ENCODE peak calls at places on chromosome X, in seven cellular contexts. P is kidney glomerular epithelial cell, I is RWPE1, N is LoVo, J is ELR, O is HepG2, V is activated T-cell treated with anti-CD3 and anti-CD28 coated beads for 24 hours. Z is an unnamed sample.

GRCh38 chrX:136752796-136753195 is 27.9 kb downstream of the ARHGEF6 start:
- DNase-seq in P (peak), V (no peak), J (no peak), O (no peak), N (no peak), I (no peak), Z (no peak)

GRCh38 chrX:47191806-47192401 is 1.7 kb upstream of the UBA1 start:
- DNase-seq in I (no peak), N (no peak), P (no peak), V (no peak), J (no peak), O (no peak), Z (no peak)

GRCh38 chrX:142663330-142664095 is 362.2 kb upstream of the SPANXN4 start:
- DNase-seq in P (no peak), V (no peak), I (no peak), N (no peak), O (no peak), J (no peak), Z (no peak)

GRCh38 chrX:130296743-130297142 is 28.0 kb upstream of the ZNF280C start:
- DNase-seq in V (no peak), O (no peak), N (no peak), P (no peak), I (peak), J (peak), Z (no peak)

GRCh38 chrX:41473936-41474725 is 27.0 kb downstream of the NYX start:
- DNase-seq in I (no peak), O (no peak), P (no peak), J (no peak), N (no peak), V (no peak), Z (no peak)

GRCh38 chrX:5829469-5829868 is 399.2 kb downstream of the NLGN4X start:
- DNase-seq in P (no peak), V (no peak), N (no peak), O (no peak), I (no peak), J (no peak), Z (no peak)

GRCh38 chrX:131923614-131924250 is 99.4 kb upstream of the STK26 start:
- DNase-seq in O (no peak), V (no peak), I (no peak), J (no peak), P (no peak), N (no peak), Z (no peak)

GRCh38 chrX:69229436-69229835 is 64.2 kb upstream of the PJA1 start:
- DNase-seq in I (no peak), P (peak), J (peak), O (no peak), V (no peak), N (no peak), Z (no peak)

GRCh38 chrX:149950681-149951080 is 12.4 kb upstream of the EOLA2 start:
- DNase-seq in J (peak), N (no peak), V (no peak), P (no peak), O (peak), I (peak), Z (no peak)

GRCh38 chrX:78029663-78030062 is 60.2 kb upstream of the PGAM4 start:
- DNase-seq in P (peak), V (no peak), O (peak), I (peak), N (peak), J (peak), Z (no peak)

GRCh38 chrX:151970661-151971060 is 3.8 kb downstream of the GABRE start:
- DNase-seq in P (no peak), V (no peak), N (no peak), O (peak), I (peak), J (peak), Z (no peak)

GRCh38 chrX:16484338-16484737 is 165.6 kb upstream of the S100G start:
- DNase-seq in N (peak), V (peak), J (peak), I (peak), P (peak), O (no peak), Z (no peak)

GRCh38 chrX:121579016-121579760 is 531.8 kb downstream of the GLUD2 start:
- DNase-seq in N (no peak), I (no peak), P (no peak), O (peak), J (no peak), V (peak), Z (no peak)

GRCh38 chrX:80430826-80431501 is 10.7 kb downstream of the TENT5D start:
- DNase-seq in O (no peak), N (no peak), I (no peak), J (peak), P (no peak), V (no peak), Z (no peak)

GRCh38 chrX:29090811-29091210 is 503.6 kb downstream of the IL1RAPL1 start:
- DNase-seq in N (peak), I (no peak), V (no peak), P (no peak), J (no peak), O (no peak), Z (no peak)

GRCh38 chrX:30181353-30181752 is 34.0 kb upstream of the MAGEB2 start:
- DNase-seq in O (no peak), V (no peak), I (no peak), P (no peak), J (no peak), N (no peak), Z (no peak)

GRCh38 chrX:23012636-23013035 is 12.9 kb downstream of the DDX53 start:
- DNase-seq in I (no peak), V (no peak), O (no peak), J (no peak), P (no peak), N (no peak), Z (no peak)

GRCh38 chrX:148593146-148593545 is 92.7 kb downstream of the AFF2 start:
- DNase-seq in N (no peak), I (no peak), J (no peak), O (no peak), P (no peak), V (no peak), Z (no peak)

GRCh38 chrX:66232296-66232695 is 68.2 kb downstream of the HEPH start:
- DNase-seq in J (no peak), I (no peak), N (no peak), V (no peak), P (no peak), O (no peak), Z (no peak)

GRCh38 chrX:20265221-20265725 is 1.4 kb downstream of the RPS6KA3 start:
- DNase-seq in N (peak), O (peak), I (peak), J (peak), V (peak), P (peak), Z (peak)

GRCh38 chrX:22922961-22923360 is 76.8 kb upstream of the DDX53 start:
- DNase-seq in J (peak), V (no peak), I (no peak), O (no peak), N (no peak), P (no peak), Z (no peak)

GRCh38 chrX:19382500-19383145 is 38.9 kb downstream of the PDHA1 start:
- DNase-seq in P (peak), V (peak), O (peak), J (peak), N (no peak), I (peak), Z (peak)

GRCh38 chrX:150291014-150291413 is 72.1 kb upstream of the MAMLD1 start:
- DNase-seq in O (no peak), N (no peak), V (no peak), I (no peak), P (no peak), J (no peak), Z (no peak)

GRCh38 chrX:21528076-21528475 is 130.1 kb downstream of the KLHL34 start:
- DNase-seq in J (peak), V (no peak), O (no peak), N (no peak), I (no peak), P (no peak), Z (no peak)

Z was measured in stimulated activated naive B cell treated with anti-CD40 and anti-IgM and Interleukin-4, amounts not matched to agents 10 μg/mL and 1 μg/mL and 100 μg/mL, for 72 hours.